ENCODE peak calls at places on chromosomes 16 and 17, in four cellular contexts. P is SK-N-MC; N is stimulated activated CD4-positive, alpha-beta T cell treated with anti-CD3 and anti-CD28 coated beads, TNF-alpha, amount 100 ng/mL, for 1 hour; Q is RWPE1. D is an unnamed sample.

GRCh38 chr17:69246726-69247375 is 18.2 kb upstream of the ABCA10 start:
- DNase-seq in P (peak), N (no peak), Q (peak), D (no peak)

GRCh38 chr16:57137043-57137442 is 44.7 kb downstream of the CPNE2 start:
- DNase-seq in P (no peak), N (no peak), Q (no peak), D (no peak)

GRCh38 chr17:76166168-76166567 is 25.1 kb upstream of the FOXJ1 start:
- DNase-seq in P (no peak), N (no peak), Q (no peak), D (no peak)

GRCh38 chr16:89489040-89489721 is 1.2 kb downstream of the ANKRD11 start:
- DNase-seq in P (peak), N (peak), Q (peak), D (peak)

GRCh38 chr17:49985310-49985990 is 9.6 kb downstream of the DLX3 start:
- DNase-seq in P (no peak), N (no peak), Q (no peak), D (peak)

GRCh38 chr16:72247821-72248253 is 75.9 kb upstream of the PMFBP1 start:
- DNase-seq in P (no peak), N (no peak), Q (peak), D (no peak)

GRCh38 chr17:57955183-57955952 is at the start of gene CUEDC1:
- DNase-seq in P (no peak), N (peak), Q (peak), D (peak)

GRCh38 chr17:77824102-77824779 is 134.3 kb upstream of the TNRC6C start:
- DNase-seq in P (no peak), N (no peak), Q (no peak), D (no peak)

GRCh38 chr16:35148748-35149147 is 1689.3 kb downstream of the TP53TG3F start:
- DNase-seq in P (no peak), N (no peak), Q (no peak), D (no peak)

GRCh38 chr16:11138026-11138768 is 117.8 kb downstream of the SOCS1 start:
- DNase-seq in P (no peak), N (no peak), Q (peak), D (no peak)

GRCh38 chr16:4364196-4365013 is 7.2 kb upstream of the VASN start:
- DNase-seq in P (no peak), N (no peak), Q (no peak), D (no peak)

GRCh38 chr16:69324013-69324531 is 6.3 kb downstream of the PDF start:
- DNase-seq in P (no peak), N (no peak), Q (no peak), D (no peak)

GRCh38 chr17:56635640-56636039 is 42.1 kb downstream of the NOG start:
- DNase-seq in P (no peak), N (no peak), Q (no peak), D (no peak)

GRCh38 chr17:61340431-61340830 is 59.2 kb upstream of the TBX2 start:
- DNase-seq in P (no peak), N (no peak), Q (no peak), D (no peak)

GRCh38 chr17:41058741-41059140 is 1.2 kb downstream of the KRTAP2-3 start:
- DNase-seq in P (no peak), N (no peak), Q (no peak), D (no peak)

GRCh38 chr17:2250140-2251095 is 53.2 kb downstream of the SMG6 start:
- DNase-seq in P (no peak), N (no peak), Q (no peak), D (no peak)

GRCh38 chr17:41695954-41696720 is 7.5 kb downstream of the EIF1 start:
- DNase-seq in P (no peak), N (peak), Q (peak), D (peak)

GRCh38 chr17:18182978-18183333 is 672 bp upstream of the ALKBH5 start:
- DNase-seq in P (no peak), N (peak), Q (peak), D (peak)

GRCh38 chr17:66655861-66656260 is 179.1 kb upstream of the CACNG5 start:
- DNase-seq in P (no peak), N (peak), Q (peak), D (no peak)

GRCh38 chr16:14301150-14302030 is 230.3 kb downstream of the MRTFB start:
- DNase-seq in P (no peak), N (no peak), Q (peak), D (no peak)

GRCh38 chr17:77473615-77474226 is 333.0 kb downstream of the SEC14L1 start:
- DNase-seq in P (no peak), N (no peak), Q (peak), D (no peak)